ENCODE peak calls at places on chromosome 22, in nine cellular contexts. One of them, this sample, is unnamed.

GRCh38 chr22:45441158-45441557 is 27.7 kb downstream of the RIBC2 start:
- DNase-seq in HCT116: peak
- DNase-seq in EH: peak
- DNase-seq in A673: peak
- DNase-seq in psoas muscle: peak
- DNase-seq in pancreas: no peak
- DNase-seq in left cardiac atrium: peak
- DNase-seq in NCI-H146: peak
- DNase-seq in adipocyte: peak
- DNase-seq in this sample: no peak

GRCh38 chr22:28801845-28802594 is 1.7 kb upstream of the XBP1 start:
- DNase-seq in HCT116: no peak
- DNase-seq in EH: peak
- DNase-seq in A673: no peak
- DNase-seq in psoas muscle: no peak
- DNase-seq in pancreas: no peak
- DNase-seq in left cardiac atrium: no peak
- DNase-seq in NCI-H146: no peak
- DNase-seq in adipocyte: no peak
- DNase-seq in this sample: no peak

GRCh38 chr22:39318507-39319283 is 728 bp downstream of the RPL3 start:
- DNase-seq in HCT116: no peak
- DNase-seq in EH: no peak
- DNase-seq in A673: no peak
- DNase-seq in psoas muscle: no peak
- DNase-seq in pancreas: no peak
- DNase-seq in left cardiac atrium: no peak
- DNase-seq in NCI-H146: peak
- DNase-seq in adipocyte: peak
- DNase-seq in this sample: no peak

GRCh38 chr22:46416537-46417267 is 81.2 kb downstream of the TRMU start:
- DNase-seq in HCT116: no peak
- DNase-seq in EH: no peak
- DNase-seq in A673: no peak
- DNase-seq in psoas muscle: no peak
- DNase-seq in pancreas: no peak
- DNase-seq in left cardiac atrium: no peak
- DNase-seq in NCI-H146: no peak
- DNase-seq in adipocyte: peak
- DNase-seq in this sample: no peak

GRCh38 chr22:44589831-44590230 is 91.8 kb upstream of the RTL6 start:
- DNase-seq in HCT116: no peak
- DNase-seq in EH: no peak
- DNase-seq in A673: no peak
- DNase-seq in psoas muscle: no peak
- DNase-seq in pancreas: peak
- DNase-seq in left cardiac atrium: no peak
- DNase-seq in NCI-H146: no peak
- DNase-seq in adipocyte: no peak
- DNase-seq in this sample: no peak

GRCh38 chr22:31106001-31106571 is 1.3 kb downstream of the SELENOM start:
- DNase-seq in HCT116: no peak
- DNase-seq in EH: peak
- DNase-seq in A673: no peak
- DNase-seq in psoas muscle: no peak
- DNase-seq in pancreas: no peak
- DNase-seq in left cardiac atrium: no peak
- DNase-seq in NCI-H146: no peak
- DNase-seq in adipocyte: no peak
- DNase-seq in this sample: no peak

GRCh38 chr22:19082101-19082500 is 40.1 kb downstream of the DGCR2 start:
- DNase-seq in HCT116: no peak
- DNase-seq in EH: no peak
- DNase-seq in A673: no peak
- DNase-seq in psoas muscle: no peak
- DNase-seq in pancreas: no peak
- DNase-seq in left cardiac atrium: no peak
- DNase-seq in NCI-H146: no peak
- DNase-seq in adipocyte: no peak
- DNase-seq in this sample: no peak

GRCh38 chr22:36925388-36926290 is 12.2 kb downstream of the CSF2RB start:
- DNase-seq in HCT116: no peak
- DNase-seq in EH: peak
- DNase-seq in A673: no peak
- DNase-seq in psoas muscle: no peak
- DNase-seq in pancreas: no peak
- DNase-seq in left cardiac atrium: no peak
- DNase-seq in NCI-H146: no peak
- DNase-seq in adipocyte: no peak
- DNase-seq in this sample: no peak